ENCODE peak calls at places on chromosomes 1 and 21, in ten cellular contexts. W is psoas muscle, Z is AG09319, C is H9, U is HFF-Myc, P is GM12865, V is mammary epithelial cell, R is heart left ventricle, K is GM23338, G is GM12864. T is an unnamed sample.

GRCh38 chr1:212247179-212247721 is 38.0 kb upstream of the PPP2R5A start:
- DNase-seq in W (no peak), Z (no peak), C (no peak), U (no peak), P (no peak), V (no peak), R (no peak), K (no peak), G (no peak), T (no peak)

GRCh38 chr1:8396083-8396911 is 78.4 kb downstream of the SLC45A1 start:
- DNase-seq in W (no peak), Z (no peak), C (no peak), U (no peak), P (no peak), V (no peak), R (no peak), K (peak; percentile 57), G (no peak), T (no peak)

GRCh38 chr1:15617874-15618684 is 821 bp downstream of the DDI2 start:
- DNase-seq in W (peak; percentile 39), Z (no peak), C (peak; percentile 35), U (no peak), P (peak; percentile 78), V (peak; percentile 74), R (no peak), K (peak; percentile 57), G (peak; percentile 62), T (peak; percentile 54)

GRCh38 chr1:36572142-36572715 is 89.5 kb upstream of the CSF3R start:
- DNase-seq in W (no peak), Z (no peak), C (peak; percentile 56), U (no peak), P (no peak), V (no peak), R (no peak), K (peak; percentile 36), G (no peak), T (no peak)

GRCh38 chr1:17874665-17875064 is 119.5 kb downstream of the ACTL8 start:
- DNase-seq in W (no peak), Z (peak; percentile 81), C (no peak), U (no peak), P (no peak), V (peak; percentile 22), R (no peak), K (peak; percentile 25), G (no peak), T (no peak)

GRCh38 chr1:6412896-6413295 is 6.8 kb downstream of the HES2 start:
- DNase-seq in W (no peak), Z (no peak), C (no peak), U (no peak), P (no peak), V (peak; percentile 77), R (no peak), K (no peak), G (no peak), T (no peak)

GRCh38 chr1:204529371-204529895 is 13.2 kb downstream of the MDM4 start:
- DNase-seq in W (no peak), Z (no peak), C (no peak), U (no peak), P (no peak), V (no peak), R (no peak), K (no peak), G (no peak), T (no peak)

GRCh38 chr1:201136696-201137392 is 9.9 kb upstream of the ASCL5 start:
- DNase-seq in W (no peak), Z (no peak), C (no peak), U (no peak), P (no peak), V (no peak), R (no peak), K (no peak), G (no peak), T (no peak)

GRCh38 chr1:23214640-23215039 is 2.7 kb downstream of the HTR1D start:
- DNase-seq in W (no peak), Z (no peak), C (no peak), U (no peak), P (no peak), V (no peak), R (no peak), K (no peak), G (no peak), T (no peak)

GRCh38 chr21:28675265-28676041 is 317.2 kb downstream of the LTN1 start:
- DNase-seq in W (no peak), Z (no peak), C (no peak), U (no peak), P (no peak), V (peak; percentile 50), R (no peak), K (no peak), G (no peak), T (no peak)

GRCh38 chr1:59290173-59290954 is 6.5 kb upstream of the FGGY start:
- DNase-seq in W (peak; percentile 46), Z (no peak), C (peak; percentile 73), U (no peak), P (peak; percentile 79), V (peak; percentile 68), R (no peak), K (peak; percentile 78), G (no peak), T (no peak)

GRCh38 chr1:101300916-101301315 is 64.1 kb downstream of the S1PR1 start:
- DNase-seq in W (no peak), Z (no peak), C (no peak), U (no peak), P (no peak), V (no peak), R (no peak), K (no peak), G (no peak), T (no peak)

GRCh38 chr1:7827134-7827955 is 25.5 kb downstream of the UTS2 start:
- DNase-seq in W (no peak), Z (no peak), C (no peak), U (no peak), P (no peak), V (no peak), R (peak; percentile 57), K (peak; percentile 6), G (no peak), T (peak; percentile 66)

GRCh38 chr1:202154766-202155477 is 5.5 kb downstream of the PTPN7 start:
- DNase-seq in W (no peak), Z (peak; percentile 20), C (peak; percentile 84), U (peak; percentile 38), P (peak; percentile 70), V (peak; percentile 19), R (no peak), K (peak; percentile 93), G (no peak), T (peak; percentile 72)

GRCh38 chr1:157302724-157303123 is 164.5 kb upstream of the ETV3 start:
- DNase-seq in W (no peak), Z (no peak), C (no peak), U (no peak), P (no peak), V (no peak), R (no peak), K (no peak), G (no peak), T (no peak)

GRCh38 chr1:94541175-94542087 is at the start of gene F3:
- DNase-seq in W (peak; percentile 89), Z (peak; percentile 85), C (peak; percentile 91), U (no peak), P (peak; percentile 47), V (peak; percentile 95), R (peak; percentile 93), K (peak; percentile 89), G (peak; percentile 3), T (peak; percentile 96)
- TF ChIP-seq CTCF in W (no peak), Z (no peak), C (peak; percentile 30), U (no peak), P (no peak), V (no peak), R (peak; percentile 25), K (no peak), G (no peak), T (no peak)

GRCh38 chr1:40305451-40305850 is 11.6 kb downstream of the COL9A2 start:
- DNase-seq in W (no peak), Z (no peak), C (peak; percentile 44), U (no peak), P (no peak), V (no peak), R (no peak), K (peak; percentile 40), G (no peak), T (no peak)
- TF ChIP-seq CTCF in W (peak; percentile 13), Z (no peak), C (peak; percentile 34), U (peak; percentile 15), P (no peak), V (peak; percentile 36), R (no peak), K (peak; percentile 65), G (no peak), T (no peak)

GRCh38 chr1:218679391-218679790 is 334.3 kb downstream of the TGFB2 start:
- DNase-seq in W (no peak), Z (no peak), C (no peak), U (no peak), P (no peak), V (no peak), R (no peak), K (no peak), G (no peak), T (no peak)

GRCh38 chr1:218686258-218686657 is 341.1 kb downstream of the TGFB2 start:
- DNase-seq in W (no peak), Z (peak; percentile 48), C (no peak), U (peak; percentile 53), P (no peak), V (peak; percentile 57), R (no peak), K (no peak), G (no peak), T (no peak)

GRCh38 chr1:218679988-218680743 is 335.0 kb downstream of the TGFB2 start:
- DNase-seq in W (no peak), Z (no peak), C (no peak), U (no peak), P (no peak), V (peak; percentile 63), R (no peak), K (no peak), G (no peak), T (no peak)

DNA sequence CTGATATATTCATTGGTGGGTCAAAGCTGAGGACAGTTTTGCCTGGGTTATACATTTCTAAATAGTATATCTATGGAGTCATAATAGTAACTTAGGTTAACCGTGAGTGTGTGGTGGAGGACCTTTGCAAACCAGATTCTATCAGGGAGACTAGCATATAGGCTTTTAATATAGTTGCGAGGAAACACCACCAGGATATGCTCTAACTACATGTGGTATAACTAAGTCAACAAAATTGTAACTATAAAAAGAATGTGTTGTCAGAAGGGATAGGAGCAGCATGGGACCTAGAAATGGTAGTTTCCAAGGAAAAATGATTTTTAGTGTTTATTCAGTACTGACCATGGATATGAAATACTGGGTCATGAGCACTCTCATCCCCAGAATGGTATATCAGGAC is 338.1 kb downstream of the TGFB2 start:
- DNase-seq in W (no peak), Z (no peak), C (no peak), U (no peak), P (no peak), V (no peak), R (no peak), K (no peak), G (no peak), T (no peak)
- TF ChIP-seq CTCF in W (no peak), Z (no peak), C (no peak), U (peak; percentile 8), P (no peak), V (peak; percentile 19), R (no peak), K (no peak), G (no peak), T (no peak)

DNA sequence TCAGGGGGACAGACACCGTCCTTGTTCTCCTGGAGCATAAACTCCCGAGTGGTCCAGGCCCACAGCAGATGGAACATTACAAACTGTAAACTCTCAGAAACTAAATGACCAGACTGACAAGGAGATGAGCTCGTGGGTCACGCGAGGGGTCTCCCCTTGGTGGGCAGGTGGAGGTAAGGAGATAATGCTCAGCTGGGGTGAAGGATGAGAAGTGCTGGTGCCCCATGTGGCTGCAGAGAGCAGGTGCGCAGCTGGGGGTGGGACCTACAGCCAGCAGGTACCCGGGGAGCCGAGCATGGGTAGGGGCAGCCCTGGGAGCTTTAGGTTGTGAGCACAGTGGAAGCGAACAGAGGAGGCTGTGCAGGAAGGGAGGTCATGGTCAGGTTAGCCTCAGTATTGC is 40.1 kb downstream of the AJAP1 start:
- DNase-seq in W (no peak), Z (no peak), C (peak; percentile 40), U (no peak), P (no peak), V (no peak), R (no peak), K (no peak), G (no peak), T (no peak)
- TF ChIP-seq CTCF in W (no peak), Z (no peak), C (peak; percentile 48), U (no peak), P (no peak), V (peak; percentile 23), R (no peak), K (no peak), G (peak; percentile 20), T (no peak)